ENCODE peak calls at places on chromosome 18, in nine cellular contexts. B is KBM-7; P is CD4-positive, CD25-positive, alpha-beta regulatory T cell; S is anterior cingulate cortex; E is GOT3; W is hippocampal formation; K is B cell; R is D341Med; L is activated CD8-positive, alpha-beta memory T cell treated with anti-CD3 and anti-CD28 coated beads for 24 hours. G is an unnamed sample.

GRCh38 chr18:23226930-23227728 is 91.8 kb downstream of the CABLES1 start:
- DNase-seq in B (no peak), S (no peak), E (no peak), L (no peak), R (peak; percentile 63), K (no peak), P (no peak), W (no peak), G (no peak)

GRCh38 chr18:26301681-26302080 is 75.4 kb downstream of the TAF4B start:
- DNase-seq in K (no peak), S (no peak), R (no peak), P (no peak), L (no peak), W (no peak), B (no peak), E (no peak), G (no peak)

GRCh38 chr18:46706968-46707367 is 49.9 kb downstream of the ST8SIA5 start:
- DNase-seq in W (no peak), B (no peak), L (no peak), P (no peak), E (no peak), R (no peak), K (no peak), S (no peak), G (no peak)

GRCh38 chr18:36532394-36532793 is 234.9 kb downstream of the FHOD3 start:
- DNase-seq in B (no peak), K (no peak), W (no peak), L (no peak), E (no peak), R (no peak), P (no peak), S (no peak), G (no peak)

GRCh38 chr18:44846450-44846849 is 165.8 kb downstream of the SETBP1 start:
- DNase-seq in P (no peak), S (no peak), L (no peak), B (no peak), K (no peak), E (no peak), R (no peak), W (no peak), G (no peak)

GRCh38 chr18:33751613-33752221 is 173.7 kb downstream of the ASXL3 start:
- DNase-seq in E (no peak), K (no peak), B (no peak), S (no peak), R (no peak), W (no peak), P (no peak), L (no peak), G (no peak)

GRCh38 chr18:24491882-24492281 is 31.4 kb downstream of the HRH4 start:
- DNase-seq in S (no peak), E (no peak), K (no peak), B (no peak), W (no peak), L (no peak), P (no peak), R (no peak), G (no peak)

GRCh38 chr18:10210077-10210476 is 244.4 kb upstream of the APCDD1 start:
- DNase-seq in E (no peak), L (no peak), S (no peak), W (no peak), B (peak; percentile 8), R (no peak), P (no peak), K (no peak), G (no peak)

GRCh38 chr18:26549486-26550435 is 1.4 kb upstream of the KCTD1 start:
- DNase-seq in L (peak; percentile 65), P (no peak), E (no peak), S (peak; percentile 43), B (peak; percentile 48), R (peak; percentile 73), W (peak; percentile 53), K (peak; percentile 44), G (peak; percentile 56)

GRCh38 chr18:5556317-5556974 is 12.6 kb upstream of the EPB41L3 start:
- DNase-seq in S (no peak), E (no peak), L (no peak), B (no peak), W (no peak), K (no peak), R (no peak), P (no peak), G (no peak)

GRCh38 chr18:777021-777420 is 35.0 kb downstream of the YES1 start:
- DNase-seq in E (no peak), W (no peak), K (no peak), P (no peak), R (no peak), B (no peak), L (no peak), S (no peak), G (no peak)

GRCh38 chr18:43001821-43002220 is 113.7 kb downstream of the RIT2 start:
- DNase-seq in S (no peak), E (no peak), K (no peak), B (no peak), L (no peak), W (no peak), P (no peak), R (no peak), G (no peak)

GRCh38 chr18:62199629-62200028 is 12.6 kb downstream of the RELCH start:
- DNase-seq in S (no peak), B (no peak), L (no peak), K (no peak), W (no peak), P (no peak), R (no peak), E (no peak), G (no peak)

GRCh38 chr18:48475635-48476549 is 62.9 kb upstream of the CTIF start:
- DNase-seq in W (peak; percentile 36), B (peak; percentile 75), S (no peak), P (no peak), L (no peak), K (no peak), E (no peak), R (peak; percentile 89), G (no peak)

GRCh38 chr18:4077204-4077603 is 377.9 kb downstream of the DLGAP1 start:
- DNase-seq in R (no peak), P (no peak), B (no peak), W (no peak), E (no peak), S (no peak), L (no peak), K (no peak), G (no peak)